ENCODE peak calls at places on chromosomes 1 and 21, in seven cellular contexts. One of them, this sample, is unnamed.

GRCh38 chr1:230518511-230518910 is 92.4 kb upstream of the PGBD5 start:
- DNase-seq in T follicular helper cell: no peak
- DNase-seq in epithelial cell of esophagus: no peak
- DNase-seq in amygdala: no peak
- DNase-seq in NCI-H1092 treated with DMSO at 0.1 percent for 48 hours: no peak
- DNase-seq in effector memory CD8-positive, alpha-beta T cell: no peak
- DNase-seq in stimulated activated CD8-positive, alpha-beta memory T cell treated with anti-CD3 and anti-CD28 coated beads, Interleukin-4, amount 100 ng/mL, for 24 hours: no peak
- DNase-seq in this sample: no peak

GRCh38 chr1:91754348-91754747 is 131.6 kb downstream of the TGFBR3 start:
- DNase-seq in epithelial cell of esophagus: peak; percentile 62
- DNase-seq in effector memory CD8-positive, alpha-beta T cell: no peak
- DNase-seq in T follicular helper cell: no peak
- DNase-seq in amygdala: no peak
- DNase-seq in NCI-H1092 treated with DMSO at 0.1 percent for 48 hours: no peak
- DNase-seq in stimulated activated CD8-positive, alpha-beta memory T cell treated with anti-CD3 and anti-CD28 coated beads, Interleukin-4, amount 100 ng/mL, for 24 hours: peak; percentile 25
- DNase-seq in this sample: no peak

GRCh38 chr1:44819594-44820327 is 11.4 kb downstream of the BTBD19 start:
- DNase-seq in NCI-H1092 treated with DMSO at 0.1 percent for 48 hours: no peak
- DNase-seq in amygdala: peak; percentile 44
- DNase-seq in effector memory CD8-positive, alpha-beta T cell: peak; percentile 78
- DNase-seq in T follicular helper cell: peak; percentile 63
- DNase-seq in stimulated activated CD8-positive, alpha-beta memory T cell treated with anti-CD3 and anti-CD28 coated beads, Interleukin-4, amount 100 ng/mL, for 24 hours: peak; percentile 70
- DNase-seq in epithelial cell of esophagus: peak; percentile 84
- DNase-seq in this sample: peak; percentile 94

GRCh38 chr1:180814258-180814657 is 98.4 kb upstream of the KIAA1614 start:
- DNase-seq in epithelial cell of esophagus: no peak
- DNase-seq in T follicular helper cell: no peak
- DNase-seq in amygdala: no peak
- DNase-seq in stimulated activated CD8-positive, alpha-beta memory T cell treated with anti-CD3 and anti-CD28 coated beads, Interleukin-4, amount 100 ng/mL, for 24 hours: no peak
- DNase-seq in NCI-H1092 treated with DMSO at 0.1 percent for 48 hours: no peak
- DNase-seq in effector memory CD8-positive, alpha-beta T cell: no peak
- DNase-seq in this sample: no peak

GRCh38 chr1:212315184-212315583 is 30.0 kb downstream of the PPP2R5A start:
- DNase-seq in effector memory CD8-positive, alpha-beta T cell: no peak
- DNase-seq in epithelial cell of esophagus: no peak
- DNase-seq in T follicular helper cell: no peak
- DNase-seq in stimulated activated CD8-positive, alpha-beta memory T cell treated with anti-CD3 and anti-CD28 coated beads, Interleukin-4, amount 100 ng/mL, for 24 hours: no peak
- DNase-seq in NCI-H1092 treated with DMSO at 0.1 percent for 48 hours: no peak
- DNase-seq in amygdala: no peak
- DNase-seq in this sample: no peak

GRCh38 chr21:36699026-36699545 is at the start of gene SIM2:
- DNase-seq in stimulated activated CD8-positive, alpha-beta memory T cell treated with anti-CD3 and anti-CD28 coated beads, Interleukin-4, amount 100 ng/mL, for 24 hours: no peak
- DNase-seq in amygdala: no peak
- DNase-seq in NCI-H1092 treated with DMSO at 0.1 percent for 48 hours: peak; percentile 71
- DNase-seq in T follicular helper cell: no peak
- DNase-seq in effector memory CD8-positive, alpha-beta T cell: no peak
- DNase-seq in epithelial cell of esophagus: peak; percentile 68
- DNase-seq in this sample: peak; percentile 76

GRCh38 chr1:226723640-226724532 is 15.2 kb downstream of the ITPKB start:
- DNase-seq in amygdala: no peak
- DNase-seq in epithelial cell of esophagus: peak; percentile 47
- DNase-seq in NCI-H1092 treated with DMSO at 0.1 percent for 48 hours: peak; percentile 90
- DNase-seq in stimulated activated CD8-positive, alpha-beta memory T cell treated with anti-CD3 and anti-CD28 coated beads, Interleukin-4, amount 100 ng/mL, for 24 hours: no peak
- DNase-seq in T follicular helper cell: no peak
- DNase-seq in effector memory CD8-positive, alpha-beta T cell: no peak
- DNase-seq in this sample: peak; percentile 79

GRCh38 chr1:238606457-238606856 is 715.7 kb upstream of the ZP4 start:
- DNase-seq in epithelial cell of esophagus: no peak
- DNase-seq in effector memory CD8-positive, alpha-beta T cell: no peak
- DNase-seq in NCI-H1092 treated with DMSO at 0.1 percent for 48 hours: no peak
- DNase-seq in amygdala: no peak
- DNase-seq in T follicular helper cell: no peak
- DNase-seq in stimulated activated CD8-positive, alpha-beta memory T cell treated with anti-CD3 and anti-CD28 coated beads, Interleukin-4, amount 100 ng/mL, for 24 hours: no peak
- DNase-seq in this sample: no peak

GRCh38 chr1:172356620-172357019 is 63.9 kb upstream of the C1orf105 start:
- DNase-seq in T follicular helper cell: no peak
- DNase-seq in epithelial cell of esophagus: peak; percentile 54
- DNase-seq in amygdala: no peak
- DNase-seq in stimulated activated CD8-positive, alpha-beta memory T cell treated with anti-CD3 and anti-CD28 coated beads, Interleukin-4, amount 100 ng/mL, for 24 hours: no peak
- DNase-seq in effector memory CD8-positive, alpha-beta T cell: no peak
- DNase-seq in NCI-H1092 treated with DMSO at 0.1 percent for 48 hours: no peak
- DNase-seq in this sample: peak; percentile 65

GRCh38 chr1:112637257-112638108 is 17.9 kb downstream of the CAPZA1 start:
- DNase-seq in epithelial cell of esophagus: peak; percentile 53
- DNase-seq in amygdala: no peak
- DNase-seq in effector memory CD8-positive, alpha-beta T cell: no peak
- DNase-seq in NCI-H1092 treated with DMSO at 0.1 percent for 48 hours: no peak
- DNase-seq in stimulated activated CD8-positive, alpha-beta memory T cell treated with anti-CD3 and anti-CD28 coated beads, Interleukin-4, amount 100 ng/mL, for 24 hours: no peak
- DNase-seq in T follicular helper cell: no peak
- DNase-seq in this sample: no peak

GRCh38 chr1:159916240-159917051 is 8.9 kb downstream of the TAGLN2 start:
- DNase-seq in T follicular helper cell: no peak
- DNase-seq in stimulated activated CD8-positive, alpha-beta memory T cell treated with anti-CD3 and anti-CD28 coated beads, Interleukin-4, amount 100 ng/mL, for 24 hours: no peak
- DNase-seq in effector memory CD8-positive, alpha-beta T cell: no peak
- DNase-seq in NCI-H1092 treated with DMSO at 0.1 percent for 48 hours: peak; percentile 31
- DNase-seq in epithelial cell of esophagus: peak; percentile 92
- DNase-seq in amygdala: no peak
- DNase-seq in this sample: peak; percentile 67

GRCh38 chr1:33306561-33307493 is 14.1 kb downstream of the A3GALT2 start:
- DNase-seq in effector memory CD8-positive, alpha-beta T cell: no peak
- DNase-seq in epithelial cell of esophagus: peak; percentile 22
- DNase-seq in T follicular helper cell: no peak
- DNase-seq in NCI-H1092 treated with DMSO at 0.1 percent for 48 hours: no peak
- DNase-seq in amygdala: no peak
- DNase-seq in stimulated activated CD8-positive, alpha-beta memory T cell treated with anti-CD3 and anti-CD28 coated beads, Interleukin-4, amount 100 ng/mL, for 24 hours: no peak
- DNase-seq in this sample: no peak

GRCh38 chr1:227942021-227942715 is 5.6 kb downstream of the WNT9A start:
- DNase-seq in effector memory CD8-positive, alpha-beta T cell: no peak
- DNase-seq in T follicular helper cell: no peak
- DNase-seq in epithelial cell of esophagus: no peak
- DNase-seq in stimulated activated CD8-positive, alpha-beta memory T cell treated with anti-CD3 and anti-CD28 coated beads, Interleukin-4, amount 100 ng/mL, for 24 hours: no peak
- DNase-seq in amygdala: no peak
- DNase-seq in NCI-H1092 treated with DMSO at 0.1 percent for 48 hours: no peak
- DNase-seq in this sample: no peak

GRCh38 chr1:104636581-104636980 is 886.9 kb downstream of the AMY1C start:
- DNase-seq in T follicular helper cell: no peak
- DNase-seq in epithelial cell of esophagus: peak; percentile 26
- DNase-seq in NCI-H1092 treated with DMSO at 0.1 percent for 48 hours: no peak
- DNase-seq in effector memory CD8-positive, alpha-beta T cell: no peak
- DNase-seq in stimulated activated CD8-positive, alpha-beta memory T cell treated with anti-CD3 and anti-CD28 coated beads, Interleukin-4, amount 100 ng/mL, for 24 hours: no peak
- DNase-seq in amygdala: no peak
- DNase-seq in this sample: peak; percentile 42

GRCh38 chr1:245698860-245699259 is 544.1 kb downstream of the KIF26B start:
- DNase-seq in epithelial cell of esophagus: no peak
- DNase-seq in effector memory CD8-positive, alpha-beta T cell: no peak
- DNase-seq in NCI-H1092 treated with DMSO at 0.1 percent for 48 hours: no peak
- DNase-seq in T follicular helper cell: no peak
- DNase-seq in stimulated activated CD8-positive, alpha-beta memory T cell treated with anti-CD3 and anti-CD28 coated beads, Interleukin-4, amount 100 ng/mL, for 24 hours: no peak
- DNase-seq in amygdala: no peak
- DNase-seq in this sample: no peak

GRCh38 chr1:166122873-166123466 is 43.8 kb downstream of the FAM78B start:
- DNase-seq in NCI-H1092 treated with DMSO at 0.1 percent for 48 hours: no peak
- DNase-seq in amygdala: no peak
- DNase-seq in stimulated activated CD8-positive, alpha-beta memory T cell treated with anti-CD3 and anti-CD28 coated beads, Interleukin-4, amount 100 ng/mL, for 24 hours: no peak
- DNase-seq in T follicular helper cell: no peak
- DNase-seq in effector memory CD8-positive, alpha-beta T cell: no peak
- DNase-seq in epithelial cell of esophagus: no peak
- DNase-seq in this sample: no peak

GRCh38 chr1:198937231-198938031 is 298.6 kb downstream of the PTPRC start:
- DNase-seq in NCI-H1092 treated with DMSO at 0.1 percent for 48 hours: peak; percentile 25
- DNase-seq in stimulated activated CD8-positive, alpha-beta memory T cell treated with anti-CD3 and anti-CD28 coated beads, Interleukin-4, amount 100 ng/mL, for 24 hours: peak; percentile 18
- DNase-seq in amygdala: peak; percentile 61
- DNase-seq in T follicular helper cell: no peak
- DNase-seq in epithelial cell of esophagus: peak; percentile 92
- DNase-seq in effector memory CD8-positive, alpha-beta T cell: peak; percentile 9
- DNase-seq in this sample: peak; percentile 95

GRCh38 chr1:86155061-86155806 is 1.3 kb downstream of the COL24A1 start:
- DNase-seq in effector memory CD8-positive, alpha-beta T cell: no peak
- DNase-seq in amygdala: no peak
- DNase-seq in NCI-H1092 treated with DMSO at 0.1 percent for 48 hours: no peak
- DNase-seq in stimulated activated CD8-positive, alpha-beta memory T cell treated with anti-CD3 and anti-CD28 coated beads, Interleukin-4, amount 100 ng/mL, for 24 hours: no peak
- DNase-seq in epithelial cell of esophagus: peak; percentile 13
- DNase-seq in T follicular helper cell: no peak
- DNase-seq in this sample: no peak